ENCODE peak calls at places on chromosomes 16 and 17, in four cellular contexts. One of them, this sample, is unnamed.
A peak's percentile ranks its signal among the peaks of the same experiment; 100 is the strongest.

GRCh38 chr16:5041604-5042133 is 7.9 kb upstream of the NAGPA start:
- DNase-seq in H1: no peak
- DNase-seq in K562: no peak
- DNase-seq in GM12878: peak; percentile 41
- DNase-seq in this sample: no peak

GRCh38 chr16:82059983-82060421 is 24.9 kb downstream of the HSD17B2 start:
- DNase-seq in H1: no peak
- DNase-seq in K562: no peak
- DNase-seq in GM12878: no peak
- DNase-seq in this sample: peak; percentile 75

GRCh38 chr17:76379275-76379641 is 5.2 kb upstream of the SPHK1 start:
- DNase-seq in H1: no peak
- DNase-seq in K562: no peak
- DNase-seq in GM12878: no peak
- DNase-seq in this sample: no peak

GRCh38 chr17:12421646-12422306 is 243.9 kb upstream of the MYOCD start:
- DNase-seq in H1: no peak
- DNase-seq in K562: no peak
- DNase-seq in GM12878: no peak
- DNase-seq in this sample: no peak

GRCh38 chr17:31674305-31674704 is 184.7 kb downstream of the COPRS start:
- DNase-seq in H1: no peak
- DNase-seq in K562: no peak
- DNase-seq in GM12878: no peak
- DNase-seq in this sample: no peak

GRCh38 chr16:74734361-74735161 is 33.9 kb upstream of the MLKL start:
- DNase-seq in H1: peak; percentile 74
- DNase-seq in K562: no peak
- DNase-seq in GM12878: no peak
- DNase-seq in this sample: no peak

GRCh38 chr17:9576521-9577401 is at the start of gene CFAP52:
- DNase-seq in H1: peak; percentile 91
- DNase-seq in K562: peak; percentile 68
- DNase-seq in GM12878: peak; percentile 28
- DNase-seq in this sample: peak; percentile 33

GRCh38 chr17:42142371-42142896 is 12.4 kb downstream of the RAB5C start:
- DNase-seq in H1: no peak
- DNase-seq in K562: no peak
- DNase-seq in GM12878: no peak
- DNase-seq in this sample: no peak

GRCh38 chr17:9228408-9229159 is 207.3 kb downstream of the NTN1 start:
- DNase-seq in H1: no peak
- DNase-seq in K562: no peak
- DNase-seq in GM12878: no peak
- DNase-seq in this sample: no peak

GRCh38 chr17:29683481-29683880 is 60.8 kb upstream of the CORO6 start:
- DNase-seq in H1: no peak
- DNase-seq in K562: no peak
- DNase-seq in GM12878: no peak
- DNase-seq in this sample: no peak

GRCh38 chr16:4489030-4489429 is 12.8 kb downstream of the HMOX2 start:
- DNase-seq in H1: no peak
- DNase-seq in K562: no peak
- DNase-seq in GM12878: no peak
- DNase-seq in this sample: no peak

GRCh38 chr17:33778505-33779398 is 476.3 kb upstream of the CCL2 start:
- DNase-seq in H1: peak; percentile 70
- DNase-seq in K562: peak; percentile 73
- DNase-seq in GM12878: peak; percentile 2
- DNase-seq in this sample: peak; percentile 33

GRCh38 chr16:57510016-57510871 is 24.0 kb upstream of the DOK4 start:
- DNase-seq in H1: no peak
- DNase-seq in K562: no peak
- DNase-seq in GM12878: no peak
- DNase-seq in this sample: no peak

GRCh38 chr16:48499822-48500440 is 110.0 kb downstream of the N4BP1 start:
- DNase-seq in H1: no peak
- DNase-seq in K562: no peak
- DNase-seq in GM12878: no peak
- DNase-seq in this sample: no peak

GRCh38 chr17:46106966-46107644 is 86.1 kb downstream of the KANSL1 start:
- DNase-seq in H1: no peak
- DNase-seq in K562: no peak
- DNase-seq in GM12878: no peak
- DNase-seq in this sample: no peak

GRCh38 chr17:81823800-81824550 is 9.1 kb downstream of the MCRIP1 start:
- DNase-seq in H1: no peak
- DNase-seq in K562: no peak
- DNase-seq in GM12878: no peak
- DNase-seq in this sample: no peak

GRCh38 chr17:61208301-61209098 is 191.1 kb upstream of the TBX2 start:
- DNase-seq in H1: no peak
- DNase-seq in K562: no peak
- DNase-seq in GM12878: no peak
- DNase-seq in this sample: no peak

GRCh38 chr16:67748791-67749282 is 29.7 kb upstream of the GFOD2 start:
- DNase-seq in H1: no peak
- DNase-seq in K562: no peak
- DNase-seq in GM12878: no peak
- DNase-seq in this sample: no peak

GRCh38 chr17:76265624-76266243 is 586 bp downstream of the UBALD2 start:
- DNase-seq in H1: peak; percentile 79
- DNase-seq in K562: peak; percentile 40
- DNase-seq in GM12878: no peak
- DNase-seq in this sample: no peak

GRCh38 chr16:72501739-72502653 is 330.0 kb upstream of the PMFBP1 start:
- DNase-seq in H1: peak; percentile 68
- DNase-seq in K562: peak; percentile 66
- DNase-seq in GM12878: peak; percentile 42
- DNase-seq in this sample: peak; percentile 73

GRCh38 chr16:22304411-22304810 is 7.2 kb downstream of the POLR3E start:
- DNase-seq in H1: no peak
- DNase-seq in K562: no peak
- DNase-seq in GM12878: no peak
- DNase-seq in this sample: no peak

GRCh38 chr17:28372203-28372944 is 880 bp downstream of the SARM1 start:
- DNase-seq in H1: no peak
- DNase-seq in K562: no peak
- DNase-seq in GM12878: no peak
- DNase-seq in this sample: no peak

GRCh38 chr17:74645010-74645409 is 21.5 kb upstream of the CD300E start:
- DNase-seq in H1: no peak
- DNase-seq in K562: no peak
- DNase-seq in GM12878: no peak
- DNase-seq in this sample: no peak

GRCh38 chr17:6753006-6753445 is 2.8 kb upstream of the XAF1 start:
- DNase-seq in H1: no peak
- DNase-seq in K562: no peak
- DNase-seq in GM12878: no peak
- DNase-seq in this sample: peak; percentile 11

GRCh38 chr17:6755731-6756184 is at the start of gene XAF1:
- DNase-seq in H1: no peak
- DNase-seq in K562: no peak
- DNase-seq in GM12878: peak; percentile 40
- DNase-seq in this sample: no peak

GRCh38 chr17:6752068-6752909 is 3.6 kb upstream of the XAF1 start:
- DNase-seq in H1: no peak
- DNase-seq in K562: no peak
- DNase-seq in GM12878: no peak
- DNase-seq in this sample: peak; percentile 81

GRCh38 chr17:6755281-6755680 is 565 bp upstream of the XAF1 start:
- DNase-seq in H1: no peak
- DNase-seq in K562: no peak
- DNase-seq in GM12878: no peak
- DNase-seq in this sample: no peak

GRCh38 chr17:6753565-6753964 is 2.3 kb upstream of the XAF1 start:
- DNase-seq in H1: no peak
- DNase-seq in K562: no peak
- DNase-seq in GM12878: no peak
- DNase-seq in this sample: no peak
- TF ChIP-seq ATF2 in H1: no peak
- TF ChIP-seq ATF2 in K562: no peak
- TF ChIP-seq ATF2 in GM12878: no peak
- TF ChIP-seq ATF2 in this sample: no peak

GRCh38 chr16:28537076-28537475 is 1.7 kb downstream of the NUPR1 start:
- DNase-seq in H1: no peak
- DNase-seq in K562: no peak
- DNase-seq in GM12878: no peak
- DNase-seq in this sample: peak; percentile 35

GRCh38 chr16:28534542-28535373 is 4.0 kb downstream of the NUPR1 start:
- DNase-seq in H1: no peak
- DNase-seq in K562: no peak
- DNase-seq in GM12878: no peak
- DNase-seq in this sample: no peak

GRCh38 chr16:28543072-28543471 is 4.3 kb upstream of the NUPR1 start:
- DNase-seq in H1: no peak
- DNase-seq in K562: no peak
- DNase-seq in GM12878: no peak
- DNase-seq in this sample: no peak

GRCh38 chr16:28537964-28538732 is 626 bp downstream of the NUPR1 start:
- DNase-seq in H1: no peak
- DNase-seq in K562: no peak
- DNase-seq in GM12878: no peak
- DNase-seq in this sample: no peak

GRCh38 chr16:28538733-28539596 is at the start of gene NUPR1:
- DNase-seq in H1: no peak
- DNase-seq in K562: no peak
- DNase-seq in GM12878: no peak
- DNase-seq in this sample: peak; percentile 89
- TF ChIP-seq POLR2A in H1: no peak
- TF ChIP-seq POLR2A in K562: no peak
- TF ChIP-seq POLR2A in GM12878: no peak
- TF ChIP-seq POLR2A in this sample: peak; percentile 56

GRCh38 chr16:90018297-90019200 is 707 bp downstream of the DBNDD1 start:
- DNase-seq in H1: peak; percentile 77
- DNase-seq in K562: peak; percentile 34
- DNase-seq in GM12878: no peak
- DNase-seq in this sample: no peak

GRCh38 chr16:90020838-90021382 is 1.7 kb upstream of the DBNDD1 start:
- DNase-seq in H1: no peak
- DNase-seq in K562: no peak
- DNase-seq in GM12878: no peak
- DNase-seq in this sample: peak; percentile 93

GRCh38 chr16:90019201-90019542 is at the start of gene DBNDD1:
- DNase-seq in H1: no peak
- DNase-seq in K562: no peak
- DNase-seq in GM12878: no peak
- DNase-seq in this sample: no peak

GRCh38 chr16:90020260-90020837 is 1.1 kb upstream of the DBNDD1 start:
- DNase-seq in H1: no peak
- DNase-seq in K562: no peak
- DNase-seq in GM12878: no peak
- DNase-seq in this sample: peak; percentile 26

DNA sequence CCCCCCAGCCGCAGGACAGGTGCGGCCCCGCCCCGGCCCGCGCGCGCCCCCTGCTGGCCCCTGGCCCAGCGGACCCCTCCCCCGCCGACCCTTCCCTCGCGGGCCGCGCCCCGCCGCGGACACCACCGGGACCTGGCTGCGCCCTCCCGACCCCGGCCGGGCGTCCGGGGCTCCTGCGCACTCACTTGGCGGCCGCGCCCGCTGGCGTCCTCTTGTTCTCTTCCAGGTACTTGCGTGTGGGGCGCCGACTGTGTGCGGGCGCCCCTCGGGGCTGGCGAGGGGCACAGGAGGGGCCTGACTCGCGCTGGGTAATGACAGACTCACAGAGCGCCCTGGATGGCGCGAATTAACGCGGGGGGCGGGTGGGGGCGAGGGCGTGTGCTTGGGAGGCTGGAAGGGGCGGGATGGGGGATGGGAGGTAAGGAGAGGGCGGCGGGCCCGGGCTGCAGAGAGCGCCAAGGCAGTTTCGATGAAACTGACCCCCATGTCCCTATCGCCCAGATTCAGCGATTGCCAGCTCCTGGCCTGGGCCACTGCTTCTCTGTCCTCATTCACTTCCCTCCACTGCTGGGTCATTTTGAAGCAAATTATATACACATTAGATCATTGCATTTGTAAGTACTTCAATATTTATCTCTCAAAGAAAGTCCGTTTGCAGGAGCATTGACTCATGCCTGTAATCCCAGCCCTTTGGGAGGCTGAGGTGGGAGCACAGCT is 445 bp upstream of the DBNDD1 start:
- DNase-seq in H1: peak; percentile 85
- DNase-seq in K562: peak; percentile 89
- DNase-seq in GM12878: no peak
- DNase-seq in this sample: peak; percentile 67
- TF ChIP-seq ATF2 in H1: no peak
- TF ChIP-seq ATF2 in K562: no peak
- TF ChIP-seq ATF2 in GM12878: no peak
- TF ChIP-seq ATF2 in this sample: peak; percentile 19

DNA sequence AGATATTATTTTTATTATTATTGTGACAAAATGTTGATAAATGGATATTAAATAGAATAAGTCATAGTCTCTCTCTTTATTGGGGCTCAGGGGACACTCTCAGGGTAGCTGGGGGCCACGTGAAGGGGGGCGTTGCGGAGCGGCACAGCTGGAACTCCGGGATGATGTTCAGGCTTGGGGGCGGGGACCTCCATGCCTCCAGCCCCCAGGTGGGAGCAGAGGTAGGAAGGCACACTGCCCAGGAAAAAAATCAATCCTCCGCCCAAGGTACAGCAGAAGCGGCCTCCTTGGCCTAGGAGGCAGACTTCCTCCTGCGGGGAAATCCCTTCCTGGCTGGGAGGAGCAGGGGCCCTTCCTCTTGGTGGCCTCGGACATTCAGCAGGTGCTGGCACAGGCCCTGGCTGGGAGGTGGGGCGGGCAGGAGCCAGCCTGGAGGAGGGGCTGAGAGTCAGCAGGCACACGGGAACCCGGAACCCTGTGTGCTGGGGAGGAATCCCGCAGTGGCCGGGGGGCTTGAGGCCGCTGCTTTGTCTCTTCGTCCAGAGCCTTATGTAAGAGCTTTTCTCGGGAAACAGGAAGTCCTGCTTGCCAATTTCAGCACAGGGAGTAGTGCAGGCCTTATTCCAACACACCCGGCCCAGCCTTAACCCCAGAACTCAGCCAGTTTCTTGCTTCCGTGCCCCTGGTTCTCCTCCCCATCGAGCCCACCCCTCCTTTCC is 566 bp upstream of the TNFSF13 start:
- DNase-seq in H1: peak; percentile 81
- DNase-seq in K562: no peak
- DNase-seq in GM12878: no peak
- DNase-seq in this sample: peak; percentile 52
- TF ChIP-seq POLR2A in H1: no peak
- TF ChIP-seq POLR2A in K562: no peak
- TF ChIP-seq POLR2A in GM12878: peak; percentile 71
- TF ChIP-seq POLR2A in this sample: peak; percentile 72